ENCODE peak calls at places on chromosomes 7 and 10, in five cellular contexts. W is hepatocyte; Q is RWPE2; D is heart left ventricle; L is CD8-positive, alpha-beta memory T cell. S is an unnamed sample.

GRCh38 chr10:101097881-101098280 is 33.2 kb upstream of the TLX1 start:
- DNase-seq in W (no peak), Q (no peak), D (no peak), L (no peak), S (no peak)

GRCh38 chr7:128883622-128884549 is 21.2 kb downstream of the ATP6V1F start:
- DNase-seq in W (peak; percentile 90), Q (peak; percentile 76), D (peak; percentile 92), L (peak; percentile 74), S (peak; percentile 93)

GRCh38 chr7:102828291-102828690 is 79.5 kb downstream of the FAM185A start:
- DNase-seq in W (no peak), Q (no peak), D (no peak), L (no peak), S (no peak)

GRCh38 chr10:130018253-130018652 is 54.2 kb upstream of the EBF3 start:
- DNase-seq in W (peak; percentile 40), Q (no peak), D (no peak), L (no peak), S (no peak)

GRCh38 chr10:99450156-99450555 is 19.7 kb upstream of the GOT1 start:
- DNase-seq in W (no peak), Q (no peak), D (no peak), L (no peak), S (no peak)

GRCh38 chr10:133422223-133422820 is 2.1 kb downstream of the SPRN start:
- DNase-seq in W (no peak), Q (peak; percentile 29), D (no peak), L (no peak), S (no peak)

GRCh38 chr10:123636598-123637325 is 29.4 kb upstream of the GPR26 start:
- DNase-seq in W (peak; percentile 21), Q (no peak), D (no peak), L (no peak), S (no peak)

GRCh38 chr10:121900443-121901174 is 27.2 kb downstream of the ATE1 start:
- DNase-seq in W (peak; percentile 90), Q (no peak), D (no peak), L (peak; percentile 15), S (peak; percentile 92)

GRCh38 chr10:104548090-104548489 is 93.0 kb upstream of the SORCS3 start:
- DNase-seq in W (peak; percentile 35), Q (no peak), D (no peak), L (no peak), S (peak; percentile 27)

GRCh38 chr7:136133491-136133990 is 156.4 kb upstream of the MTPN start:
- DNase-seq in W (no peak), Q (no peak), D (no peak), L (no peak), S (peak; percentile 53)

GRCh38 chr10:87670591-87670990 is 10.9 kb downstream of the PAPSS2 start:
- DNase-seq in W (no peak), Q (no peak), D (no peak), L (no peak), S (no peak)

GRCh38 chr7:95472521-95473160 is 13.1 kb upstream of the ASB4 start:
- DNase-seq in W (no peak), Q (no peak), D (no peak), L (no peak), S (peak; percentile 86)

GRCh38 chr7:35691827-35692307 is 3.1 kb downstream of the HERPUD2 start:
- DNase-seq in W (peak; percentile 28), Q (no peak), D (no peak), L (peak; percentile 48), S (no peak)

GRCh38 chr10:130471486-130471885 is 335.3 kb downstream of the GLRX3 start:
- DNase-seq in W (no peak), Q (no peak), D (no peak), L (no peak), S (no peak)

GRCh38 chr10:101935431-101935830 is 91.8 kb upstream of the KCNIP2 start:
- DNase-seq in W (no peak), Q (no peak), D (no peak), L (no peak), S (peak; percentile 59)

GRCh38 chr7:125484755-125485154 is 555.1 kb upstream of the POT1 start:
- DNase-seq in W (no peak), Q (no peak), D (no peak), L (no peak), S (no peak)

GRCh38 chr10:69254877-69255276 is 23.4 kb upstream of the HK1 start:
- DNase-seq in W (no peak), Q (no peak), D (no peak), L (no peak), S (no peak)

GRCh38 chr7:114356133-114356532 is 58.5 kb upstream of the FOXP2 start:
- DNase-seq in W (no peak), Q (no peak), D (no peak), L (no peak), S (no peak)

GRCh38 chr10:62024026-62024701 is 122.7 kb downstream of the ARID5B start:
- DNase-seq in W (no peak), Q (no peak), D (no peak), L (no peak), S (no peak)
- H3K4me1 ChIP-seq in W (peaks cover 48% of the 10 kb centered on the region), Q (peaks cover 70% of the 10 kb centered on the region), D (peaks cover 36% of the 10 kb centered on the region), L (peaks cover 8% of the 10 kb centered on the region), S (no peaks in the 10 kb centered on the region)

GRCh38 chr7:80908360-80908797 is 10.5 kb downstream of the SEMA3C start:
- DNase-seq in W (no peak), Q (no peak), D (no peak), L (no peak), S (no peak)

GRCh38 chr7:80905334-80905733 is 13.5 kb downstream of the SEMA3C start:
- DNase-seq in W (no peak), Q (no peak), D (no peak), L (no peak), S (no peak)

GRCh38 chr7:80907141-80907601 is 11.7 kb downstream of the SEMA3C start:
- DNase-seq in W (peak; percentile 42), Q (no peak), D (no peak), L (no peak), S (no peak)

GRCh38 chr7:80910228-80910627 is 8.6 kb downstream of the SEMA3C start:
- DNase-seq in W (no peak), Q (no peak), D (no peak), L (no peak), S (no peak)

GRCh38 chr7:80907612-80908011 is 11.2 kb downstream of the SEMA3C start:
- DNase-seq in W (no peak), Q (no peak), D (no peak), L (no peak), S (no peak)
- H3K4me3 ChIP-seq in W (no peak overlapping the region), Q (no peak overlapping the region), D (no peak overlapping the region), L (no peak overlapping the region), S (no peak overlapping the region)

DNA sequence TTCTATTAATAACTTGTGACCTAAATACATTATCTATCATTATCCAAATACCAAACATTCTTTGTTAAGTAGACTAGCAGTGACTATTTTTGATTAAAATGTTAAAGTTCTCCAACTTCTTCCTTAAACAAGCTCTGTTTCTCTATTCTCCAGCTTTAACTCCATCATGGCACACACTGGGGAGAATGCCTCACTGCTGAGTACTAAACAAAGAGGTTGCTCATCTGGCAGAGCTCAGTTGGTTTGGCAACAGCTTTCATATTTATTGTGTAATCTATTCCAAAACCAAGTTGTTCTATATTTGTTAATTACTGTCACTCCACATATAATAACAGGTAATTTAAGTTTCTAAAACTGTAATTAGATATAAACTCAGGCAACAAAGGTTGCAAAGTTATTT is 89.6 kb downstream of the USP6NL start:
- DNase-seq in W (no peak), Q (no peak), D (no peak), L (no peak), S (no peak)
- H3K4me1 ChIP-seq in W (no peaks in the 10 kb centered on the region), Q (no peaks in the 10 kb centered on the region), D (peaks cover 32% of the 10 kb centered on the region), L (no peaks in the 10 kb centered on the region), S (no peaks in the 10 kb centered on the region)

DNA sequence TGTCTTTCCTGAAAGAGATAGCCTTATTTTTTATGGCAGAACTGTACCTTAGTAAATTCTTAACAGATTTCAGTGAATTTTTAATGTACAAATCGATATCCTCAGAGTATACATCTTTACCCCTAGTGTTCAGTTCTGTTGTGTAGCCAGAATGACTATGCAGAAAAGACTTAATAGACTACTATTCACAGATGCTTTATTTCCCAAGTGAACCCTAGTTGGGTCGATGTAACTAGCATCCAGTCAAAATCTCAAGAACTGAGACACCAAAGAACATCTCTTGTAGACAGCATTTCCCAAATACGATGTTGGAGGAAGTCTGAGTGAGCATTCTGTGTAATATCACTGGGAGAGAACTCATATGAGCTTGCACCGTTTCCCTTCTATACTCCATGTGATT is 1.5 kb downstream of the AKR1C3 start:
- DNase-seq in W (no peak), Q (no peak), D (no peak), L (no peak), S (no peak)
- H3K4me3 ChIP-seq in W (no peak overlapping the region), Q (no peak overlapping the region), D (peak overlapping the region; percentile 63), L (no peak overlapping the region), S (no peak overlapping the region)

GRCh38 chr7:26151096-26151495 is 902 bp upstream of the NFE2L3 start:
- DNase-seq in W (no peak), Q (no peak), D (no peak), L (no peak), S (no peak)

GRCh38 chr7:26151650-26151952 is 397 bp upstream of the NFE2L3 start:
- DNase-seq in W (no peak), Q (no peak), D (no peak), L (no peak), S (no peak)

GRCh38 chr7:26151953-26152781 is at the start of gene NFE2L3:
- DNase-seq in W (peak; percentile 89), Q (no peak), D (peak; percentile 88), L (peak; percentile 78), S (no peak)

GRCh38 chr7:26153823-26154783 is 2.1 kb downstream of the NFE2L3 start:
- DNase-seq in W (no peak), Q (no peak), D (no peak), L (no peak), S (no peak)

GRCh38 chr7:26153246-26153822 is 1.3 kb downstream of the NFE2L3 start:
- DNase-seq in W (no peak), Q (no peak), D (no peak), L (no peak), S (no peak)
- H3K4me1 ChIP-seq in W (peaks cover 20% of the 10 kb centered on the region), Q (peaks cover 31% of the 10 kb centered on the region), D (peaks cover 10% of the 10 kb centered on the region), L (peaks cover 56% of the 10 kb centered on the region), S (peaks cover 13% of the 10 kb centered on the region)

DNA sequence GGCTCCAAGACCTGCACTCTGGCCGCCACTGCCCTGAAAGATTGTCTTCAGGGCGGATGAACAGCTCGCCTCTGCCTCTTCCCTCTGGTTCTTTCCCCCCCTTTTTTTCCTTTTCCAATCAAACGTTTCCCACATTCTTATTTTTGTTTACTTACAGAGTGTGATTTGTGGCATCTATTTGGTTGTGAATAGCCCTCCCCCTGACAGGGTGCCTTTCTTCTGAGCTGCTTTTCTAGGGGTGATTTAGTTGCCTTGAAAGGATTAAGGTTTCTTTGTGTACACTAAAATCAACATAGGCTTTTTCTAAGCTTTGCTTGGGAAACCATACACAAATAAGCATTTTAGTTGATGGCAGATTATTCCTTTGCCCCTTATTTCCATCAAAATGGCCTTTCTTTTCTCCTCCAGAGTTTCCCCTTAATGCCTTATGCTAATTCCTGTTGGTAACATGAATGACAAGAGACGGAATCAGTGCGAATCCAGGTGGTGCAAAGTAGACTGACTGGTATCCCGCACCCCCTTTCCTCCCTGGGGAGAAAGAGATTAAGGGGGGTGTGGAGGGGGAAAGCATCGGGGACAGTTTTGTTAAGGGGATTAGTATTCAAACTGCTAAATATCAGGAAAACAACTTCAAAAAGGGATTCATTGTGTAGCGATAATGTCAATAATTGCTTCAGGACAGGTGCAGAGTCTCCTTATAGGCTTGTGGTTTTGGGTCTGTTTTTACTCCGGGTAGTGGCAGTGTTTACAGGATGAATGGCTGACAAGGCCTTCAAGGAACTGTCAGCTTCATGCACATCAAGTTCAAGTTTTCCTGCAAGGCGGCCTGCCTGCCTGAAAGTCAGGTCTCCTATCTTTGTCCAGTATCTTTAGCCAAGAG is 431.6 kb upstream of the GALNT17 start:
- DNase-seq in W (no peak), Q (no peak), D (no peak), L (no peak), S (peak; percentile 80)
- H3K4me3 ChIP-seq in W (no peak overlapping the region), Q (no peak overlapping the region), D (no peak overlapping the region), L (no peak overlapping the region), S (no peak overlapping the region)

GRCh38 chr10:132226586-132227405 is 40.0 kb downstream of the DPYSL4 start:
- DNase-seq in W (no peak), Q (no peak), D (peak; percentile 51), L (no peak), S (no peak)
- H3K4me1 ChIP-seq in W (peaks cover 4% of the 10 kb centered on the region), Q (no peaks in the 10 kb centered on the region), D (peaks cover 6% of the 10 kb centered on the region), L (no peaks in the 10 kb centered on the region), S (no peaks in the 10 kb centered on the region)

S was measured in SJCRH30.